ENCODE peak calls at places on chromosomes 5 and 9, in ten cellular contexts. M, S, N, X, Z, C, E, G, D and T are unnamed samples.

GRCh38 chr5:35777358-35778087 is 79.2 kb upstream of the IL7R start:
- DNase-seq in M (peak; percentile 82), C (peak; percentile 57), S (peak; percentile 55), D (peak; percentile 91), N (no peak), X (peak; percentile 91), G (no peak), Z (peak; percentile 91), E (peak; percentile 69), T (peak; percentile 46)

GRCh38 chr9:129736334-129736733 is 16.5 kb downstream of the PTGES start:
- DNase-seq in M (no peak), Z (no peak), C (no peak), E (no peak), X (no peak), S (no peak), N (no peak), G (no peak), D (no peak), T (peak; percentile 54)

GRCh38 chr5:37722236-37723146 is 117.3 kb downstream of the GDNF start:
- DNase-seq in G (no peak), Z (peak; percentile 16), M (no peak), X (peak; percentile 92), S (no peak), N (no peak), E (no peak), C (no peak), D (no peak), T (no peak)

GRCh38 chr5:172008689-172009141 is 2.3 kb upstream of the FBXW11 start:
- DNase-seq in N (no peak), C (peak; percentile 62), X (no peak), G (no peak), D (no peak), M (no peak), Z (no peak), S (no peak), E (no peak), T (peak; percentile 59)

GRCh38 chr9:36407122-36407723 is 7.2 kb upstream of the RNF38 start:
- DNase-seq in S (peak; percentile 50), Z (peak; percentile 83), X (peak; percentile 77), N (no peak), M (peak; percentile 77), D (peak; percentile 74), G (no peak), C (peak; percentile 54), E (peak; percentile 62), T (peak; percentile 52)

GRCh38 chr9:93652604-93653592 is 76.5 kb downstream of the PHF2 start:
- DNase-seq in S (peak; percentile 33), X (no peak), C (no peak), G (peak; percentile 2), M (no peak), Z (no peak), E (no peak), D (no peak), N (no peak), T (no peak)

GRCh38 chr9:17571825-17572224 is 7.0 kb upstream of the SH3GL2 start:
- DNase-seq in M (no peak), X (no peak), D (no peak), S (no peak), C (no peak), E (no peak), G (no peak), N (no peak), Z (no peak), T (peak; percentile 49)

GRCh38 chr9:118686940-118687339 is 682.3 kb downstream of the BRINP1 start:
- DNase-seq in C (no peak), N (no peak), G (no peak), D (no peak), M (no peak), X (no peak), E (no peak), Z (no peak), S (no peak), T (no peak)

GRCh38 chr9:133048595-133048994 is 13.2 kb upstream of the CEL start:
- DNase-seq in D (peak; percentile 42), G (no peak), E (no peak), Z (peak; percentile 35), C (no peak), X (no peak), N (no peak), M (no peak), S (no peak), T (peak; percentile 88)

GRCh38 chr5:133783481-133783880 is 171.1 kb upstream of the FSTL4 start:
- DNase-seq in S (no peak), Z (no peak), D (no peak), N (no peak), M (no peak), X (no peak), G (no peak), C (no peak), E (no peak), T (no peak)

GRCh38 chr5:95304706-95305105 is 19.8 kb upstream of the MCTP1 start:
- DNase-seq in Z (no peak), N (no peak), M (no peak), G (no peak), E (no peak), X (no peak), D (no peak), S (no peak), C (no peak), T (no peak)

GRCh38 chr5:150044334-150044681 is 42.0 kb downstream of the CSF1R start:
- DNase-seq in Z (peak; percentile 42), S (no peak), X (peak; percentile 73), C (no peak), E (no peak), M (no peak), G (no peak), N (no peak), D (no peak), T (no peak)

GRCh38 chr5:150046031-150046430 is 40.3 kb downstream of the CSF1R start:
- DNase-seq in M (no peak), X (no peak), C (no peak), N (no peak), D (no peak), G (no peak), E (no peak), S (no peak), Z (no peak), T (no peak)

GRCh38 chr5:150043657-150044333 is 42.6 kb downstream of the CSF1R start:
- DNase-seq in S (no peak), G (no peak), D (no peak), E (no peak), N (no peak), Z (no peak), M (no peak), X (no peak), C (no peak), T (no peak)

GRCh38 chr5:150044712-150045111 is 41.6 kb downstream of the CSF1R start:
- DNase-seq in X (no peak), S (no peak), G (no peak), C (no peak), Z (no peak), M (no peak), E (no peak), D (no peak), N (no peak), T (no peak)

GRCh38 chr5:150045512-150045911 is 40.8 kb downstream of the CSF1R start:
- DNase-seq in M (no peak), C (no peak), E (no peak), D (no peak), G (no peak), Z (no peak), S (no peak), N (no peak), X (no peak), T (no peak)
- H3K36me3 ChIP-seq in M (peaks cover 78% of the 10 kb centered on the region), C (peaks cover 90% of the 10 kb centered on the region), E (peaks cover 87% of the 10 kb centered on the region), D (peaks cover 97% of the 10 kb centered on the region), G (peaks cover 38% of the 10 kb centered on the region), Z (no peaks in the 10 kb centered on the region), S (peaks cover 98% of the 10 kb centered on the region), N (peaks cover 80% of the 10 kb centered on the region), X (peaks cover 31% of the 10 kb centered on the region), T (peaks cover 44% of the 10 kb centered on the region)

GRCh38 chr5:76371955-76372319 is 31.1 kb upstream of the IQGAP2 start:
- DNase-seq in M (no peak), X (no peak), N (no peak), C (no peak), Z (peak; percentile 30), G (no peak), S (no peak), E (no peak), D (no peak), T (no peak)
- H3K4me3 ChIP-seq in M (no peak overlapping the region), X (no peak overlapping the region), N (no peak overlapping the region), C (no peak overlapping the region), Z (no peak overlapping the region), G (no peak overlapping the region), S (no peak overlapping the region), E (no peak overlapping the region), D (no peak overlapping the region), T (no peak overlapping the region)

GRCh38 chr5:116498478-116498877 is 76.1 kb downstream of the SEMA6A start:
- DNase-seq in D (no peak), S (no peak), N (no peak), C (no peak), Z (no peak), E (no peak), M (no peak), G (no peak), X (no peak), T (peak; percentile 51)
- H3K36me3 ChIP-seq in D (no peaks in the 10 kb centered on the region), S (no peaks in the 10 kb centered on the region), N (no peaks in the 10 kb centered on the region), C (peaks cover 76% of the 10 kb centered on the region), Z (no peaks in the 10 kb centered on the region), E (no peaks in the 10 kb centered on the region), M (no peaks in the 10 kb centered on the region), G (peaks cover 3% of the 10 kb centered on the region), X (no peaks in the 10 kb centered on the region), T (peaks cover 65% of the 10 kb centered on the region)

GRCh38 chr9:81080185-81080584 is 609.2 kb downstream of the TLE1 start:
- DNase-seq in S (no peak), M (no peak), Z (no peak), D (no peak), X (no peak), C (no peak), G (no peak), N (no peak), E (no peak), T (no peak)
- H3K4me3 ChIP-seq in S (no peak overlapping the region), M (no peak overlapping the region), Z (no peak overlapping the region), D (no peak overlapping the region), X (no peak overlapping the region), C (no peak overlapping the region), G (no peak overlapping the region), N (no peak overlapping the region), E (no peak overlapping the region), T (no peak overlapping the region)

DNA sequence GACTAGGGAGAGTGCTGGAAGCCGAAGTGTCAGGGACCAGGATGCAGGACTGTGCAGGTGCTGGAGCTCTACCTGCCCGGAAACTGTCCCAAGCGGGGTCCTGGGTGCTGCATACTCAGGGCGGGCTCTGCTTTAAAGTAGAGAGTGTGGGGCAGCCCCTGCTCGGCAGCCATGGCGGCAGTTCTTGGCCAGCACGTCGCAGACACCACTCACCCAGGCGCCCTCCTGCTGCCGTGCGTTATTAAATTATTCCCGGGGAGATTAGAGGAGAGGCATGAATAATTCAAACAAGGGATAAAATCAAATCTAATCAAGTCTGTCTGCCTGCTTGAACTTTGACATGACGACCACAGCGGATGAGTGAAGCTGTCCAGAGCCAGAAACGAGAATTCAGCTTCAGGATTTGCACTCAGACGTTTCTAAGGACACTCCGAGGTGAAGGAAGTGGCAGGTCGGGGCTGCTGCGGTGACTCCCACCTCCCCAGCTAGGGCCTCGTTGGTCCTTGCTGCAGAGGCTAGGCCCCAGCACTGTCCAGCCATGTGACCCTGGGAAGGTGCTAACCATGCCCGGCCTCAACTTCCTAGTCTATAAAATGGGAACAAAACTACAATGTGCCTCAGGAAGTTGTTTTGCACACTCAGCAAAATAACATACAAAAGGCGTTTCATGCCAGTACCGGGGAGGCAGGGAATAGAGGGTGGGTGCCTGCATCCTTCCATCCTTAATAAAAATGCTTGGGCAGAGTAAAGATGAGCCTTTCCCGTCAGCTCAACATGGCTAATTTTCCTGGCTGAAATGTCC is 91.3 kb upstream of the ADAMTS2 start:
- DNase-seq in D (no peak), G (no peak), X (no peak), Z (no peak), S (no peak), N (no peak), M (no peak), E (no peak), C (no peak), T (no peak)
- H3K36me3 ChIP-seq in D (no peaks in the 10 kb centered on the region), G (no peaks in the 10 kb centered on the region), X (no peaks in the 10 kb centered on the region), Z (no peaks in the 10 kb centered on the region), S (no peaks in the 10 kb centered on the region), N (no peaks in the 10 kb centered on the region), M (no peaks in the 10 kb centered on the region), E (no peaks in the 10 kb centered on the region), C (no peaks in the 10 kb centered on the region), T (no peaks in the 10 kb centered on the region)